ENCODE peak calls at places on chromosomes 7 and 10, in eight cellular contexts. Q is IMR-90, R is PC-3, N is neural progenitor cell, Y is endothelial cell of umbilical vein, O is mammary epithelial cell, J is fibroblast of lung, C is astrocyte. V is an unnamed sample.
A peak's percentile ranks its signal among the peaks of the same experiment; 100 is the strongest.

GRCh38 chr10:91799580-91799975 is 1.4 kb downstream of the TNKS2 start:
- DNase-seq in O (peak; percentile 66), N (no peak), J (peak; percentile 14), Q (peak; percentile 43), R (peak; percentile 61), Y (no peak), C (peak; percentile 33), V (no peak)

GRCh38 chr10:49534670-49535381 is 4.1 kb downstream of the ERCC6 start:
- DNase-seq in Q (peak; percentile 78), R (peak; percentile 82), Y (peak; percentile 80), C (peak; percentile 77), J (peak; percentile 27), N (no peak), O (peak; percentile 55), V (no peak)

GRCh38 chr10:11407939-11408338 is 203.5 kb downstream of the USP6NL start:
- DNase-seq in Y (no peak), Q (no peak), O (no peak), N (no peak), J (no peak), C (no peak), R (no peak), V (no peak)

GRCh38 chr10:69961168-69961863 is 91.3 kb upstream of the MACROH2A2 start:
- DNase-seq in Q (no peak), C (no peak), J (peak; percentile 14), Y (no peak), O (no peak), R (peak; percentile 32), N (peak; percentile 20), V (no peak)

GRCh38 chr10:121158988-121159579 is 307.9 kb downstream of the WDR11 start:
- DNase-seq in N (no peak), C (peak; percentile 29), Q (no peak), J (no peak), Y (no peak), R (peak; percentile 44), O (peak; percentile 94), V (no peak)

GRCh38 chr7:57819491-57819981 is 369.6 kb downstream of the ZNF716 start:
- DNase-seq in C (no peak), O (no peak), Q (no peak), R (no peak), Y (no peak), J (no peak), N (no peak), V (no peak)

GRCh38 chr10:88165849-88166271 is 302.4 kb downstream of the PTEN start:
- DNase-seq in R (no peak), Q (peak; percentile 36), O (no peak), C (peak; percentile 79), Y (no peak), J (no peak), N (no peak), V (no peak)

GRCh38 chr7:818031-818699 is 14.1 kb upstream of the SUN1 start:
- DNase-seq in N (no peak), C (peak; percentile 69), Q (peak; percentile 85), Y (peak; percentile 29), R (peak; percentile 63), J (peak; percentile 57), O (peak; percentile 57), V (peak; percentile 10)

GRCh38 chr7:66642186-66642585 is 13.5 kb downstream of the KCTD7 start:
- DNase-seq in R (no peak), N (no peak), O (no peak), Q (no peak), J (no peak), C (no peak), Y (no peak), V (peak; percentile 8)

GRCh38 chr10:124012991-124013390 is 80.4 kb downstream of the CHST15 start:
- DNase-seq in Y (no peak), N (no peak), C (no peak), R (no peak), O (no peak), J (no peak), Q (no peak), V (peak; percentile 54)

GRCh38 chr7:137987563-137987962 is 14.3 kb downstream of the CREB3L2 start:
- DNase-seq in N (no peak), O (no peak), C (no peak), Y (no peak), R (no peak), J (no peak), Q (no peak), V (no peak)

GRCh38 chr10:110670335-110670734 is 26.2 kb downstream of the RBM20 start:
- DNase-seq in Q (no peak), C (no peak), O (no peak), R (no peak), Y (no peak), J (no peak), N (peak; percentile 33), V (no peak)

GRCh38 chr10:34449836-34450235 is 365.3 kb downstream of the PARD3 start:
- DNase-seq in J (peak; percentile 28), C (no peak), N (no peak), R (no peak), O (no peak), Y (no peak), Q (peak; percentile 47), V (no peak)

GRCh38 chr10:57218382-57218781 is 857.3 kb upstream of the ZWINT start:
- DNase-seq in Q (no peak), R (peak; percentile 61), J (no peak), O (no peak), C (no peak), Y (no peak), N (no peak), V (no peak)

GRCh38 chr7:2807846-2808772 is 36.0 kb downstream of the GNA12 start:
- DNase-seq in C (no peak), N (no peak), J (peak; percentile 26), Y (no peak), Q (peak; percentile 68), O (no peak), R (no peak), V (no peak)

GRCh38 chr10:81784111-81784597 is 90.8 kb upstream of the NRG3 start:
- DNase-seq in N (no peak), O (no peak), Y (no peak), Q (no peak), R (no peak), J (no peak), C (no peak), V (peak; percentile 75)

GRCh38 chr10:127398140-127398966 is 150.8 kb upstream of the NPS start:
- DNase-seq in R (peak; percentile 23), O (peak; percentile 17), Y (peak; percentile 3), C (peak; percentile 63), N (peak; percentile 48), J (no peak), Q (peak; percentile 73), V (no peak)

GRCh38 chr7:391411-391951 is 101.5 kb downstream of the FOXL3 start:
- DNase-seq in O (peak; percentile 74), C (no peak), Y (no peak), Q (no peak), N (no peak), R (no peak), J (no peak), V (peak; percentile 72)

GRCh38 chr7:158828343-158829020 is 827 bp downstream of the ESYT2 start:
- DNase-seq in C (no peak), Y (no peak), J (no peak), O (peak; percentile 29), Q (no peak), N (peak; percentile 72), R (no peak), V (peak; percentile 93)

GRCh38 chr10:129972966-129973673 is 9.0 kb upstream of the EBF3 start:
- DNase-seq in R (no peak), Q (no peak), O (no peak), N (peak; percentile 31), J (no peak), Y (no peak), C (no peak), V (peak; percentile 50)

GRCh38 chr10:129969528-129970264 is 5.6 kb upstream of the EBF3 start:
- DNase-seq in J (no peak), C (no peak), Y (no peak), O (no peak), Q (no peak), R (no peak), N (peak; percentile 64), V (no peak)

GRCh38 chr10:129972145-129972965 is 8.3 kb upstream of the EBF3 start:
- DNase-seq in J (no peak), Y (no peak), R (no peak), N (peak; percentile 55), C (no peak), Q (no peak), O (no peak), V (no peak)

GRCh38 chr10:129970404-129971364 is 6.6 kb upstream of the EBF3 start:
- DNase-seq in J (no peak), Y (no peak), N (peak; percentile 60), C (no peak), O (no peak), R (no peak), Q (no peak), V (no peak)

GRCh38 chr10:129971381-129972144 is 7.5 kb upstream of the EBF3 start:
- DNase-seq in N (peak; percentile 91), C (no peak), O (no peak), R (peak; percentile 56), Y (peak; percentile 35), Q (peak; percentile 22), J (peak; percentile 47), V (no peak)
- H3K4me3 ChIP-seq in N (peak overlapping the region; percentile 56), C (no peak overlapping the region), O (no peak overlapping the region), R (peak overlapping the region; percentile 59), Y (no peak overlapping the region), Q (peak overlapping the region; percentile 26), J (no peak overlapping the region), V (no peak overlapping the region)

GRCh38 chr10:75176046-75176445 is 34.5 kb upstream of the VDAC2 start:
- DNase-seq in Y (no peak), R (no peak), N (no peak), Q (no peak), O (no peak), C (no peak), J (no peak), V (no peak)
- TF ChIP-seq CTCF in Y (no peak), R (no peak), N (no peak), Q (no peak), O (no peak), C (no peak), J (no peak), V (no peak)

DNA sequence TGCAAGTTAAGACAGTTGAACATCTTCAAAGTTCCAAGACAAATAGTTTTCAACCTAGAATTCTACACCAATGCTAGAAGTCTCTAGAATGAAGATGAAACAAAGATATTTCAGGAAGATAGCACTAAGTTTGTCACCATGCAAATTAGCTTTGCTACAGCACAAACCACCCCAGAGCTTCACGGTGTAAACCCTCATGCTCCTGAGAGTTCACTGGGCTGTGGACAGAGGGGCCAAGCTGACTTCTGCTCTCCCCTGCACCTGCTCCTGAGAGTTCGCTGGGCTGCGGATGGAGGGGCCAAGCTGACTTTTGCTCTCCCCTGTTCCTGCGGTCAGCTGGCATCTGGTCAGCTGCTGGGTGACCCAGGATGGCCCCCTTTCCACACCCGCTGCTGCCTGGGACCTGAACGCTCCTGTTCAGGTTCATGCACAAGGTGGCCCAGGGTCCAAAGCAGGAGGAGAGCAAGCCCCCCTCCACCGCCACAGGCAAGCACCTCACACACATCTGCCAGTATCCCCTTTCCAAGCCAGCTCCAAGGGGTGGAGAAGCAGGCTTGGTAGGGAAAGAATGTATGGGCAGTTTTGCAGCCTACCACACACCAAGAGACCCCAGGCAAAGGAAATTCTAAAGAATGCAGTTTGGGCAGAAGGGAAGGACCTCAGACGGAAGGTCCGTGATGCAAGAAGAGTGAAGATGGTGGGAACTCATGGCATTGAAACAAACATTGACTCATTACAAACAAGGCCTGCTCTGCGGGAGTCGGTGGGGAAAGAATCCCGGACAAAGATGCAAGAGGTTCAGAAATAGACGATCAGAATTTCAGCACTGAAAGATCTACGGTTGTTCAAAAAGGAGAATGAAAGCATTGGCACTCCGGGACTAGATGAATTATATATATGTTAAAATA is 137.8 kb upstream of the PPP2R2D start:
- DNase-seq in Q (no peak), C (no peak), R (no peak), Y (no peak), O (no peak), N (no peak), J (no peak), V (peak; percentile 52)
- H3K9ac ChIP-seq in Q (no peak overlapping the region), C (no peak overlapping the region), R (no peak overlapping the region), Y (no peak overlapping the region), O (no peak overlapping the region), N (no peak overlapping the region), J (no peak overlapping the region), V (no peak overlapping the region)

GRCh38 chr10:89327803-89328441 is at the start of gene IFIT3:
- DNase-seq in C (peak; percentile 95), N (no peak), R (peak; percentile 80), O (peak; percentile 67), J (peak; percentile 96), Y (peak; percentile 95), Q (peak; percentile 96), V (no peak)
- H3K4me3 ChIP-seq in C (peak within 1 kb of the TSS; percentile 67), N (no peak within 1 kb of the TSS), R (peak within 1 kb of the TSS; percentile 75), O (peak within 1 kb of the TSS; percentile 47), J (peak within 1 kb of the TSS; percentile 48), Y (peak within 1 kb of the TSS; percentile 24), Q (peak within 1 kb of the TSS; percentile 54), V (peak within 1 kb of the TSS; percentile 89)

V was measured in kidney.